ENCODE peak calls at places on chromosomes 1 and 21, in six cellular contexts. Y is upper lobe of right lung; D is HS-5; W is neuronal stem cell; X is KG1; C is activated T-helper 9 cell treated with anti-CD3 and anti-CD28 coated beads, Interleukin-2, amount 50 U/mL, for 16 hours. J is an unnamed sample.

GRCh38 chr1:53807916-53808315 is 30.2 kb downstream of the NDC1 start:
- DNase-seq in Y (no peak), D (no peak), W (no peak), X (no peak), C (no peak), J (no peak)

GRCh38 chr21:45289655-45290515 is 2.2 kb upstream of the POFUT2 start:
- DNase-seq in Y (no peak), D (no peak), W (no peak), X (no peak), C (no peak), J (no peak)

GRCh38 chr1:158203693-158204457 is 23.2 kb downstream of the CD1D start:
- DNase-seq in Y (no peak), D (peak; percentile 41), W (peak; percentile 60), X (peak; percentile 48), C (no peak), J (no peak)

GRCh38 chr21:40534886-40535285 is 312.1 kb downstream of the DSCAM start:
- DNase-seq in Y (no peak), D (no peak), W (no peak), X (no peak), C (no peak), J (no peak)

GRCh38 chr1:223667484-223668182 is 2.1 kb upstream of the CAPN8 start:
- DNase-seq in Y (no peak), D (no peak), W (no peak), X (no peak), C (no peak), J (no peak)

GRCh38 chr1:114063544-114063943 is 84.3 kb downstream of the OLFML3 start:
- DNase-seq in Y (no peak), D (no peak), W (no peak), X (no peak), C (no peak), J (no peak)

GRCh38 chr1:230185076-230186001 is 118.3 kb downstream of the GALNT2 start:
- DNase-seq in Y (no peak), D (no peak), W (no peak), X (no peak), C (no peak), J (no peak)

GRCh38 chr1:207306023-207306422 is 15.5 kb upstream of the CD55 start:
- DNase-seq in Y (no peak), D (no peak), W (no peak), X (no peak), C (no peak), J (no peak)

GRCh38 chr1:151189638-151190445 is at the start of gene VPS72:
- DNase-seq in Y (peak; percentile 91), D (no peak), W (peak; percentile 76), X (peak; percentile 81), C (peak; percentile 76), J (peak; percentile 95)

GRCh38 chr1:187491082-187491720 is 662.5 kb downstream of the PLA2G4A start:
- DNase-seq in Y (no peak), D (peak; percentile 49), W (no peak), X (no peak), C (no peak), J (no peak)

GRCh38 chr1:53024117-53024516 is 37.9 kb upstream of the PODN start:
- DNase-seq in Y (no peak), D (no peak), W (no peak), X (no peak), C (no peak), J (no peak)

J was measured in posterior vena cava.